ENCODE peak calls at places on chromosomes 11 and 22, in ten cellular contexts. O is psoas muscle; N is GM23248; H is GM23338; F is HCT116; T is lower lobe of right lung; U is cardiac muscle cell; J is effector memory CD4-positive, alpha-beta T cell; K is NT2/D1; B is neural progenitor cell. P is an unnamed sample.

GRCh38 chr11:108933630-108934029 is 268.8 kb downstream of the DDX10 start:
- DNase-seq in O (no peak), N (peak; percentile 61), H (no peak), F (no peak), T (no peak), U (no peak), J (no peak), K (no peak), B (no peak), P (no peak)

GRCh38 chr22:43198126-43198525 is 11.2 kb upstream of the TTLL12 start:
- DNase-seq in O (no peak), N (no peak), H (no peak), F (no peak), T (no peak), U (no peak), J (no peak), K (no peak), B (no peak), P (no peak)

GRCh38 chr11:102367364-102367763 is 20.4 kb downstream of the BIRC2 start:
- DNase-seq in O (no peak), N (peak; percentile 40), H (no peak), F (no peak), T (no peak), U (no peak), J (no peak), K (no peak), B (no peak), P (no peak)

GRCh38 chr11:117989351-117990102 is 3.3 kb downstream of the IL10RA start:
- DNase-seq in O (no peak), N (no peak), H (no peak), F (no peak), T (peak; percentile 59), U (no peak), J (no peak), K (no peak), B (no peak), P (no peak)

GRCh38 chr22:39927544-39927943 is 26.7 kb downstream of the GRAP2 start:
- DNase-seq in O (no peak), N (no peak), H (peak; percentile 73), F (no peak), T (no peak), U (no peak), J (no peak), K (no peak), B (no peak), P (no peak)

GRCh38 chr11:124740277-124740882 is 638 bp downstream of the NRGN start:
- DNase-seq in O (no peak), N (peak; percentile 60), H (peak; percentile 43), F (no peak), T (peak; percentile 77), U (no peak), J (peak; percentile 38), K (no peak), B (peak; percentile 53), P (peak; percentile 30)

GRCh38 chr22:47918276-47918928 is 1156.0 kb downstream of the TBC1D22A start:
- DNase-seq in O (no peak), N (no peak), H (no peak), F (no peak), T (no peak), U (no peak), J (no peak), K (no peak), B (no peak), P (no peak)

GRCh38 chr11:73361953-73362776 is 14.0 kb upstream of the RELT start:
- DNase-seq in O (no peak), N (no peak), H (peak; percentile 92), F (peak; percentile 32), T (no peak), U (no peak), J (no peak), K (peak; percentile 35), B (peak; percentile 90), P (no peak)

DNA sequence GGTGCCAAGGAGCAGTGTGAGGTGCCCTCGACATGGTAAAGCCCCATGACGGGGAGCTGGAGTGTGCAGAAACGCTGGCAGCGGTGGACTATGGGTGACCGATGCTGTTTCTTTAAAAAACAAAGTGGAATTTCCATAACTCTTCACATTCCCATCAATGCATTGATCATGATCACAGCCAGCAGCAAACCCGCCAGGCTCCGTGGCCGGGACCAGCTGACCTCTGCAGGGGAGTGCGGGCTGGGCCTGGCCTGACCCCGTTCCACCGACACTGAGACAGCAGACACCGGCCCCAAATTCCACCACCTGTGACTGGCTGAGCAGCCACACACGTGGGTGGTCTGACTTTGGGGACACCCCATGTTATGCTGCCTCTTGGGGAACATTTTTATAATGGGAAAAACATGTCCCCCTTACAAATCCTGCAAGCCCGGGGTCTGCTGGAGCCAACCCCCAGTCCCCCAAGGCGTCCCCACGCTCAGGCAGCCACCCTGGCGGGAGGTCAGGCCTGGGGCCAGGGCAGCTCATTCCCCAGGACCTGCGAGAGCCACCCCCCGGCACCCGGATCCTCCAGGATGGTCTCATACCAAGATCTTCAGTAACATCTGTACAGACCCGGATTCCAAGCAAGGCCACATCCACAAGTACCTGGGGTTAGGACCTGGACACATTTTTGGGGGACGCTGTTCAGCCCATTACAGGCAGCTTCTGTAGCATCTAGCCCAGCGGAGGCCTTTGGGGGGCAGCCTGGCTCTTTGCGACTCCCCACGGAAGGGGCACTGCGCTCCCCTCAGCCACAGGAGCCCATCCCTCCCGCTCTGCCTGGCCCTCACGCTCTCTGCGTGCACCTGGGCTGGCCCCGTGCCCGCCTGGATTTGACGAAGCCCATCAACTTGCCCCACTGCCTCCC is 20.6 kb downstream of the OSBPL5 start:
- DNase-seq in O (no peak), N (no peak), H (no peak), F (no peak), T (no peak), U (no peak), J (no peak), K (no peak), B (no peak), P (no peak)
- H3K4me1 ChIP-seq in O (peaks cover 18% of the 10 kb centered on the region), N (peaks cover 16% of the 10 kb centered on the region), H (no peaks in the 10 kb centered on the region), F (no peaks in the 10 kb centered on the region), T (peaks cover 18% of the 10 kb centered on the region), U (peaks cover 22% of the 10 kb centered on the region), J (no peaks in the 10 kb centered on the region), K (peaks cover 27% of the 10 kb centered on the region), B (peaks cover 10% of the 10 kb centered on the region), P (peaks cover 19% of the 10 kb centered on the region)

DNA sequence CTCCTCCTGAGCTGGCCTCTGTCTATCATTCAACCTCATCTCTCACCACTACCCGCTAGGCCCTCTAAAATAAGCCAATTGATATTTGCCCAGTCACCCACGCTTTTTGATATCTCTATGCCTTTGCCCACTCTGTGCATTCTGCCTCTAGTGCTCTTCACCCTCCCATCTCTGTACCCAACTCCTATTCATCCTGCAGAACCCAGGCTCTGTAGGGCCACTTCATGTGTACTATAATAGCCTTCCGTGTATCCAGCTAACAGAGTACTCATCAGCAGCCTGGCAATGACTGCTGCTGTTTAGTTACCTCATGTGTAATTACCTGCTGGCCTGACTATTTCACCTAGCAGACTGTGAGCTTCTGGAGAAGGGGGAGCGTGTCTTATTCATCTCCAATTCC is 986 bp upstream of the CNGA4 start:
- DNase-seq in O (no peak), N (no peak), H (no peak), F (no peak), T (no peak), U (no peak), J (no peak), K (no peak), B (no peak), P (no peak)
- H3K4me1 ChIP-seq in O (peaks cover 17% of the 10 kb centered on the region), N (peaks cover 9% of the 10 kb centered on the region), H (peaks cover 3% of the 10 kb centered on the region), F (peaks cover 15% of the 10 kb centered on the region), T (peaks cover 17% of the 10 kb centered on the region), U (peaks cover 3% of the 10 kb centered on the region), J (peaks cover 7% of the 10 kb centered on the region), K (peaks cover 4% of the 10 kb centered on the region), B (peaks cover 8% of the 10 kb centered on the region), P (peaks cover 15% of the 10 kb centered on the region)

GRCh38 chr11:120185678-120186407 is 25.0 kb upstream of the OAF start:
- DNase-seq in O (peak; percentile 53), N (no peak), H (no peak), F (no peak), T (no peak), U (no peak), J (no peak), K (no peak), B (no peak), P (peak; percentile 39)

GRCh38 chr11:120184371-120184945 is 26.4 kb upstream of the OAF start:
- DNase-seq in O (peak; percentile 81), N (peak; percentile 52), H (no peak), F (no peak), T (no peak), U (no peak), J (no peak), K (no peak), B (no peak), P (no peak)

GRCh38 chr11:120183701-120184141 is 27.1 kb upstream of the OAF start:
- DNase-seq in O (peak; percentile 45), N (no peak), H (no peak), F (no peak), T (no peak), U (no peak), J (no peak), K (no peak), B (no peak), P (no peak)

GRCh38 chr11:120186408-120186798 is 24.4 kb upstream of the OAF start:
- DNase-seq in O (peak; percentile 30), N (no peak), H (no peak), F (no peak), T (no peak), U (no peak), J (no peak), K (no peak), B (no peak), P (no peak)

GRCh38 chr11:120184946-120185677 is 25.7 kb upstream of the OAF start:
- DNase-seq in O (peak; percentile 87), N (peak; percentile 80), H (no peak), F (no peak), T (no peak), U (peak; percentile 52), J (no peak), K (no peak), B (no peak), P (peak; percentile 83)
- H3K4me1 ChIP-seq in O (no peaks in the 10 kb centered on the region), N (peaks cover 39% of the 10 kb centered on the region), H (no peaks in the 10 kb centered on the region), F (peaks cover 16% of the 10 kb centered on the region), T (peaks cover 14% of the 10 kb centered on the region), U (no peaks in the 10 kb centered on the region), J (no peaks in the 10 kb centered on the region), K (peaks cover 3% of the 10 kb centered on the region), B (peaks cover 55% of the 10 kb centered on the region), P (peaks cover 59% of the 10 kb centered on the region)

GRCh38 chr11:65887723-65888162 is 528 bp downstream of the FIBP start:
- DNase-seq in O (no peak), N (peak; percentile 92), H (no peak), F (no peak), T (no peak), U (no peak), J (no peak), K (no peak), B (no peak), P (no peak)

GRCh38 chr11:65885808-65886536 is 2.3 kb downstream of the FIBP start:
- DNase-seq in O (no peak), N (no peak), H (no peak), F (no peak), T (peak; percentile 7), U (no peak), J (no peak), K (no peak), B (no peak), P (peak; percentile 18)

GRCh38 chr11:65885231-65885630 is 3.0 kb downstream of the FIBP start:
- DNase-seq in O (no peak), N (no peak), H (no peak), F (no peak), T (peak; percentile 40), U (no peak), J (no peak), K (no peak), B (no peak), P (peak; percentile 26)

GRCh38 chr11:65888163-65888814 is at the start of gene FIBP:
- DNase-seq in O (peak; percentile 99), N (peak; percentile 98), H (peak; percentile 97), F (peak; percentile 91), T (peak; percentile 98), U (peak; percentile 97), J (peak; percentile 95), K (peak; percentile 96), B (peak; percentile 98), P (peak; percentile 99)

DNA sequence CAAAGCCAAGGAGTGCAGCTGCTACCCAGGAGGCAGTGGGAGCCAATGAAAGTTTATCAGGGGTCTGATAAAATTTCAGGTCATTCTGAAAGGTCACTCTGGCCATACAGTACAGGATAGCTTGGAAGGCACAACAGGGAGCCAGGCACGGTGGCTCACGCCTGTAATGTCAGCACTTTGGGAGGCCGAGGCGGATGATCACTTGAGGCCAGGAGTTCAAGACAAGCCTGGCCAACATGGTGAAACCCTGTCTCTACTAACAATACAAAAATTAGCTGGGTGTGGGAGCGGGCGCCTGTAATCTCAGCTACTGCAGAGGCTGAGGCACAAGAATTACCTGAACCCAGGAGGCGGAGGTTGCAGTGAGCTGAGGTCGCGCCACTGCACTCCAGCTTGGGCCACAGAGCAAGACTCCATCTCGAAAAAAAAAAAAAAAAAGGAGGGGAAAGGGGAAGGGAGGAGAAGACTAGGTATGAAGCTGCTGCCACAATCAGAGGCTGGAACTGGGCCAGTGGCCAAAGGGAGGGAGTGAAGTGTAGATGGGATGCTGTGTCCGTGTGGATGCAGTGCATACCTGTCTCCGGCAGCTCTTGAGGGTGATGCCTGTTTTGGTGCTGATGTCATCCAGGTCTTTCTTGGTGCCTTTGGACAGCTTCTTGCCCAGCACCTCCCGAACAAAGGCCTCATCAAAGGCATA is 1.1 kb downstream of the FIBP start:
- DNase-seq in O (no peak), N (peak; percentile 29), H (no peak), F (no peak), T (peak; percentile 47), U (no peak), J (no peak), K (no peak), B (no peak), P (peak; percentile 45)
- H3K4me1 ChIP-seq in O (peaks cover 23% of the 10 kb centered on the region), N (peaks cover 26% of the 10 kb centered on the region), H (peaks cover 25% of the 10 kb centered on the region), F (peaks cover 62% of the 10 kb centered on the region), T (peaks cover 46% of the 10 kb centered on the region), U (peaks cover 15% of the 10 kb centered on the region), J (peaks cover 27% of the 10 kb centered on the region), K (peaks cover 13% of the 10 kb centered on the region), B (peaks cover 20% of the 10 kb centered on the region), P (peaks cover 33% of the 10 kb centered on the region)

P was measured in mucosa of descending colon.